ENCODE peak calls at places on chromosomes 16 and 17, in nine cellular contexts. H is Peyer's patch, R is RWPE1, B is progenitor cell of endocrine pancreas, V is Caco-2, X is AG09309, D is endothelial cell, G is GM10248, Y is astrocyte. Z is an unnamed sample.

GRCh38 chr17:76940738-76941350 is 72.6 kb downstream of the MGAT5B start:
- DNase-seq in R (no peak), G (no peak), X (no peak), B (no peak), Y (no peak), D (peak; percentile 56), V (peak; percentile 48), H (no peak), Z (no peak)

GRCh38 chr17:43779145-43780125 is 658 bp upstream of the DUSP3 start:
- DNase-seq in Y (peak; percentile 25), G (no peak), H (peak; percentile 42), R (no peak), B (no peak), D (peak; percentile 57), V (peak; percentile 74), X (no peak), Z (no peak)

GRCh38 chr17:70251704-70252103 is 82.4 kb downstream of the KCNJ2 start:
- DNase-seq in X (no peak), H (no peak), V (no peak), D (no peak), G (no peak), Y (peak; percentile 55), B (no peak), R (no peak), Z (no peak)

GRCh38 chr17:71071837-71072236 is 902.5 kb downstream of the KCNJ2 start:
- DNase-seq in R (peak; percentile 93), V (no peak), D (no peak), G (no peak), X (peak; percentile 77), Y (peak; percentile 100), B (no peak), H (no peak), Z (no peak)

GRCh38 chr16:11422381-11423314 is 77.4 kb downstream of the RMI2 start:
- DNase-seq in B (no peak), X (no peak), D (no peak), G (no peak), Y (no peak), H (no peak), V (no peak), R (no peak), Z (no peak)

GRCh38 chr17:29393451-29393850 is 3.3 kb downstream of the TAOK1 start:
- DNase-seq in R (no peak), Y (peak; percentile 37), H (no peak), B (no peak), D (no peak), X (no peak), V (no peak), G (no peak), Z (no peak)

GRCh38 chr16:11085025-11085485 is 140.7 kb downstream of the CLEC16A start:
- DNase-seq in D (no peak), V (no peak), G (no peak), X (no peak), Y (peak; percentile 67), H (no peak), B (no peak), R (no peak), Z (no peak)

GRCh38 chr16:2194166-2194834 is 2.1 kb downstream of the CASKIN1 start:
- DNase-seq in H (no peak), Y (no peak), D (no peak), B (no peak), V (no peak), X (no peak), G (no peak), R (peak; percentile 74), Z (no peak)

GRCh38 chr17:49210158-49211029 is at the start of the genes ABI3 and GNGT2:
- DNase-seq in Y (peak; percentile 26), B (no peak), D (peak; percentile 50), X (no peak), H (peak; percentile 88), R (no peak), V (no peak), G (peak; percentile 93), Z (no peak)

GRCh38 chr16:2782583-2783351 is 4.6 kb downstream of the PRSS33 start:
- DNase-seq in X (no peak), H (no peak), R (no peak), Y (no peak), V (no peak), B (no peak), D (no peak), G (no peak), Z (no peak)

GRCh38 chr16:73389075-73389474 is 341.1 kb upstream of the ZFHX3 start:
- DNase-seq in D (no peak), Y (no peak), V (no peak), R (no peak), B (no peak), H (no peak), X (no peak), G (no peak), Z (no peak)

GRCh38 chr16:1964046-1964505 is 550 bp downstream of the RPS2 start:
- DNase-seq in X (no peak), D (peak; percentile 53), B (no peak), V (peak; percentile 54), R (no peak), H (peak; percentile 35), Y (peak; percentile 15), G (no peak), Z (no peak)

GRCh38 chr17:68378202-68379149 is 78.8 kb downstream of the WIPI1 start:
- DNase-seq in X (peak; percentile 89), Y (peak; percentile 80), D (peak; percentile 38), V (peak; percentile 65), R (peak; percentile 42), H (peak; percentile 46), G (no peak), B (no peak), Z (no peak)

GRCh38 chr16:73385701-73386100 is 337.8 kb upstream of the ZFHX3 start:
- DNase-seq in V (no peak), X (no peak), D (no peak), G (no peak), R (no peak), Y (no peak), B (no peak), H (no peak), Z (no peak)

GRCh38 chr16:2016407-2016922 is 3.1 kb upstream of the NPW start:
- DNase-seq in G (no peak), D (no peak), H (no peak), V (peak; percentile 26), B (no peak), X (no peak), R (no peak), Y (no peak), Z (no peak)

GRCh38 chr17:31900877-31901276 is 631 bp downstream of the UTP6 start:
- DNase-seq in D (no peak), X (no peak), V (peak; percentile 13), Y (no peak), B (no peak), G (no peak), H (no peak), R (peak; percentile 36), Z (no peak)

GRCh38 chr16:75576384-75576811 is 10.2 kb downstream of the GABARAPL2 start:
- DNase-seq in G (peak; percentile 51), V (no peak), H (no peak), Y (no peak), D (no peak), X (no peak), R (no peak), B (no peak), Z (no peak)

GRCh38 chr16:72371307-72372081 is 199.5 kb upstream of the PMFBP1 start:
- DNase-seq in V (peak; percentile 9), G (no peak), H (no peak), D (peak; percentile 5), X (peak; percentile 55), B (peak; percentile 10), R (peak; percentile 42), Y (peak; percentile 61), Z (no peak)

GRCh38 chr17:29566473-29567361 is at the start of gene ABHD15:
- DNase-seq in G (peak; percentile 67), B (no peak), R (peak; percentile 77), V (peak; percentile 83), D (peak; percentile 53), Y (peak; percentile 54), H (peak; percentile 73), X (no peak), Z (peak; percentile 52)

DNA sequence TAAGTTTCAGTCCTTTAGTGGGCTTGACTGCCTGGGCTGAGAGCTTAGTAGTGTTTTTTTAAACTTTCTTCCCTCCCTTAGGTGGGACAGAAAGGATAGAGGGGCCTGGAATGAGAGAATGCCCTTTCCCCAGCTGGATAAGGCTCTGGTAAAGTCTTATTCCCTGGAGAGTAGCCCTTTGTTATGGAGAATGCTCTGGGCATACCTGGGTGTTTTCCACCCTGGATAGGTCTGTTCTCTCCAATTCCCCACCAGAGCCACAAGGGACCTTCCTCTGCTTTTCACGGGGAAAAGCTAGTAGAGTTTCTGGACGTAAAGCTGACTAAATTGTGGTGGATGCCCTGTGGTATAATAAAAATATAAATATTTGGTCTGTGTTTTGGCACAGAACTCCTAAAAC is 164.1 kb downstream of the HS3ST4 start:
- DNase-seq in Y (no peak), X (no peak), G (no peak), B (no peak), V (no peak), R (no peak), H (no peak), D (no peak), Z (no peak)
- TF ChIP-seq CTCF in Y (no peak), X (no peak), G (no peak), B (no peak), V (no peak), R (no peak), H (no peak), D (no peak), Z (no peak)

GRCh38 chr17:17216776-17217175 is 10.6 kb upstream of the PLD6 start:
- DNase-seq in X (no peak), H (no peak), V (no peak), Y (no peak), B (no peak), G (no peak), R (no peak), D (no peak), Z (no peak)
- TF ChIP-seq CTCF in X (no peak), H (no peak), V (no peak), Y (no peak), B (no peak), G (no peak), R (no peak), D (no peak), Z (no peak)

GRCh38 chr16:85153656-85154091 is 41.4 kb upstream of the CIBAR2 start:
- DNase-seq in Y (no peak), G (no peak), H (no peak), V (no peak), D (no peak), B (no peak), X (no peak), R (no peak), Z (no peak)
- TF ChIP-seq CTCF in Y (no peak), G (no peak), H (no peak), V (no peak), D (no peak), B (no peak), X (no peak), R (no peak), Z (no peak)

GRCh38 chr16:84746875-84747274 is 47.1 kb downstream of the USP10 start:
- DNase-seq in R (no peak), B (no peak), Y (no peak), D (no peak), H (no peak), G (no peak), X (no peak), V (peak; percentile 44), Z (no peak)
- TF ChIP-seq CTCF in R (no peak), B (peak; percentile 39), Y (peak; percentile 27), D (peak; percentile 41), H (no peak), G (no peak), X (peak; percentile 28), V (peak; percentile 65), Z (peak; percentile 11)